ENCODE peak calls at places on chromosome 2, in four cellular contexts. S is hippocampal formation, V is H4, P is NCI-H1436. F is an unnamed sample.

GRCh38 chr2:127093648-127094210 is 13.2 kb downstream of the BIN1 start:
- DNase-seq in S (no peak), V (no peak), P (no peak), F (no peak)

GRCh38 chr2:231642631-231643493 is 50.2 kb downstream of the TEX44 start:
- DNase-seq in S (no peak), V (peak), P (no peak), F (no peak)

GRCh38 chr2:205613970-205614559 is 68.2 kb upstream of the NRP2 start:
- DNase-seq in S (no peak), V (no peak), P (no peak), F (no peak)

GRCh38 chr2:8488001-8488738 is 193.7 kb upstream of the ID2 start:
- DNase-seq in S (peak), V (no peak), P (no peak), F (no peak)

GRCh38 chr2:70520825-70521224 is 32.8 kb downstream of the TGFA start:
- DNase-seq in S (no peak), V (no peak), P (no peak), F (no peak)

GRCh38 chr2:41572154-41572553 is 475.7 kb upstream of the PKDCC start:
- DNase-seq in S (no peak), V (no peak), P (no peak), F (no peak)

GRCh38 chr2:231292472-231293134 is 94.2 kb downstream of the ARMC9 start:
- DNase-seq in S (no peak), V (no peak), P (no peak), F (no peak)

GRCh38 chr2:227191367-227191766 is 26.9 kb downstream of the COL4A3 start:
- DNase-seq in S (no peak), V (peak), P (no peak), F (no peak)

GRCh38 chr2:109368798-109369197 is 239.8 kb downstream of the SH3RF3 start:
- DNase-seq in S (no peak), V (no peak), P (no peak), F (no peak)

GRCh38 chr2:54438271-54438670 is 17.9 kb upstream of the SPTBN1 start:
- DNase-seq in S (no peak), V (no peak), P (no peak), F (peak)

GRCh38 chr2:216222650-216223352 is 113.7 kb downstream of the XRCC5 start:
- DNase-seq in S (no peak), V (no peak), P (no peak), F (no peak)

GRCh38 chr2:121699421-121700328 is 37.0 kb downstream of the NIFK start:
- DNase-seq in S (no peak), V (peak), P (no peak), F (no peak)

GRCh38 chr2:2237563-2237962 is 93.5 kb downstream of the MYT1L start:
- DNase-seq in S (no peak), V (no peak), P (no peak), F (no peak)

GRCh38 chr2:161780881-161781280 is 156.7 kb downstream of the SLC4A10 start:
- DNase-seq in S (no peak), V (no peak), P (no peak), F (no peak)

GRCh38 chr2:9263388-9263787 is 56.8 kb downstream of the ASAP2 start:
- DNase-seq in S (no peak), V (no peak), P (no peak), F (no peak)

GRCh38 chr2:215361876-215362561 is 50.2 kb downstream of the ATIC start:
- DNase-seq in S (no peak), V (no peak), P (no peak), F (no peak)

GRCh38 chr2:111057721-111058120 is 63.0 kb upstream of the BCL2L11 start:
- DNase-seq in S (no peak), V (no peak), P (no peak), F (no peak)

GRCh38 chr2:199457147-199458016 is at the start of gene SATB2:
- DNase-seq in S (no peak), V (peak), P (peak), F (no peak)

GRCh38 chr2:204497855-204498254 is 47.4 kb upstream of the PARD3B start:
- DNase-seq in S (no peak), V (no peak), P (no peak), F (no peak)

GRCh38 chr2:19123556-19123955 is 234.9 kb downstream of the OSR1 start:
- DNase-seq in S (no peak), V (no peak), P (no peak), F (no peak)

GRCh38 chr2:138373993-138374408 is 127.6 kb upstream of the SPOPL start:
- DNase-seq in S (peak), V (peak), P (no peak), F (peak)

GRCh38 chr2:238094438-238095022 is 5.6 kb upstream of the ESPNL start:
- DNase-seq in S (no peak), V (no peak), P (no peak), F (no peak)

GRCh38 chr2:2698182-2699116 is 367.4 kb upstream of the MYT1L start:
- DNase-seq in S (no peak), V (peak), P (peak), F (no peak)

GRCh38 chr2:105929506-105929905 is 184.8 kb downstream of the NCK2 start:
- DNase-seq in S (no peak), V (no peak), P (no peak), F (no peak)

GRCh38 chr2:230216489-230216888 is 3.3 kb downstream of the SP110 start:
- DNase-seq in S (no peak), V (no peak), P (no peak), F (no peak)

GRCh38 chr2:163471947-163472346 is 263.9 kb downstream of the FIGN start:
- DNase-seq in S (peak), V (peak), P (peak), F (peak)

GRCh38 chr2:28338046-28338753 is 54.5 kb upstream of the FOSL2 start:
- DNase-seq in S (no peak), V (peak), P (no peak), F (no peak)

GRCh38 chr2:22056621-22057132 is 932.9 kb downstream of the TDRD15 start:
- DNase-seq in S (no peak), V (no peak), P (no peak), F (no peak)

F was measured in head of caudate nucleus.